ENCODE peak calls at places on chromosomes 3 and 15, in nine cellular contexts. J is tibial nerve, W is GM12878, X is adrenal gland, A is breast epithelium, R is right lobe of liver, V is body of pancreas, S is heart left ventricle, H is suprapubic skin. Z is an unnamed sample.

GRCh38 chr3:177484926-177485325 is 287.6 kb upstream of the TBL1XR1 start:
- DNase-seq in J (no peak), W (no peak), X (no peak), A (no peak), R (no peak), V (no peak), S (no peak), H (no peak), Z (no peak)

GRCh38 chr3:143648708-143649107 is 199.6 kb downstream of the SLC9A9 start:
- DNase-seq in J (no peak), W (no peak), X (no peak), A (no peak), R (no peak), V (no peak), S (no peak), H (no peak), Z (no peak)

GRCh38 chr3:151412989-151413388 is 28.4 kb upstream of the P2RY12 start:
- DNase-seq in J (no peak), W (no peak), X (no peak), A (no peak), R (no peak), V (no peak), S (no peak), H (no peak), Z (no peak)

GRCh38 chr3:107796786-107797185 is 274.0 kb downstream of the BBX start:
- DNase-seq in J (no peak), W (no peak), X (no peak), A (no peak), R (no peak), V (no peak), S (no peak), H (no peak), Z (no peak)

GRCh38 chr3:107512108-107512507 is 10.7 kb upstream of the BBX start:
- DNase-seq in J (no peak), W (no peak), X (no peak), A (no peak), R (no peak), V (no peak), S (no peak), H (no peak), Z (no peak)

GRCh38 chr3:82240322-82240721 is 478.9 kb upstream of the GBE1 start:
- DNase-seq in J (no peak), W (no peak), X (no peak), A (no peak), R (no peak), V (no peak), S (no peak), H (no peak), Z (no peak)

GRCh38 chr3:42264399-42265058 is 1.5 kb downstream of the CCK start:
- DNase-seq in J (no peak), W (no peak), X (no peak), A (peak), R (peak), V (peak), S (no peak), H (peak), Z (no peak)

GRCh38 chr3:21294768-21295167 is 456.2 kb downstream of the ZNF385D start:
- DNase-seq in J (no peak), W (no peak), X (no peak), A (no peak), R (no peak), V (no peak), S (no peak), H (no peak), Z (peak)

GRCh38 chr3:148309390-148310035 is 388.2 kb upstream of the AGTR1 start:
- DNase-seq in J (no peak), W (no peak), X (peak), A (no peak), R (no peak), V (peak), S (no peak), H (no peak), Z (no peak)

DNA sequence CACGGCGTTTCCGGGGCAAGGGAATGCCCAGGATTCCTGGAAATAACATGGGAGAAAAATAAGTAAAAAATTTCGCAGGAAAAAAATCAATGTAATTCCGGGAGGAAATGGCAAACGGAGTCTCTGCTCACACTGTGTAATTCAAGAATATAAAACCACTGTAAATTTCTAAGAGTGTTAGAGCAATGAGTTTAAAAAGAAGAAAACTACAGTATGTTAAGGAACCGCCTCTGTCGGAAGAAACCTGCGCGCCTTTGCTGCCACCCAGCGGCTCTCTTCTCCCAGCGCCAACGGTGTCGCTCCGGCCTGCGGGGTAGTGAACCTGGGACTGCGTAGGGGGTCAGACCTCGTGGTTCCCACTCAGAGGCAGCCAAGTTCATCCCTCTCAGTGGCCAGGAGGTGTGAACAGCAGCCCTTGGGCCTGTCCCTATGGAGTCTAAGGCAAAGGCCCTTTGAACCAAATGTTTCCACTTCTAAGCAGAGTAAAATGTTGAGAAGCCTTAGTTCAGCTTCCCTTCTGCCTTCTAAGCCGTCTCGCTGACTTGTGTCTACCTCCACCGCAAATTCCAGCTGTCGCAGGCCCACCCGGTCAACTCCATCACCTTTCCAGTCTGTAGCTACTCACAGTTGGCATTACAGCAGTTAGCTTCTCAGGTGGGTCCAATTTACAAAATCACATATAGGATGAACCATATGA is 896 bp upstream of the RAB27A start:
- DNase-seq in J (peak), W (no peak), X (peak), A (peak), R (peak), V (peak), S (peak), H (peak), Z (peak)
- TF ChIP-seq POLR2A in J (no peak), W (no peak), X (no peak), A (no peak), R (no peak), V (no peak), S (no peak), H (no peak), Z (no peak)

DNA sequence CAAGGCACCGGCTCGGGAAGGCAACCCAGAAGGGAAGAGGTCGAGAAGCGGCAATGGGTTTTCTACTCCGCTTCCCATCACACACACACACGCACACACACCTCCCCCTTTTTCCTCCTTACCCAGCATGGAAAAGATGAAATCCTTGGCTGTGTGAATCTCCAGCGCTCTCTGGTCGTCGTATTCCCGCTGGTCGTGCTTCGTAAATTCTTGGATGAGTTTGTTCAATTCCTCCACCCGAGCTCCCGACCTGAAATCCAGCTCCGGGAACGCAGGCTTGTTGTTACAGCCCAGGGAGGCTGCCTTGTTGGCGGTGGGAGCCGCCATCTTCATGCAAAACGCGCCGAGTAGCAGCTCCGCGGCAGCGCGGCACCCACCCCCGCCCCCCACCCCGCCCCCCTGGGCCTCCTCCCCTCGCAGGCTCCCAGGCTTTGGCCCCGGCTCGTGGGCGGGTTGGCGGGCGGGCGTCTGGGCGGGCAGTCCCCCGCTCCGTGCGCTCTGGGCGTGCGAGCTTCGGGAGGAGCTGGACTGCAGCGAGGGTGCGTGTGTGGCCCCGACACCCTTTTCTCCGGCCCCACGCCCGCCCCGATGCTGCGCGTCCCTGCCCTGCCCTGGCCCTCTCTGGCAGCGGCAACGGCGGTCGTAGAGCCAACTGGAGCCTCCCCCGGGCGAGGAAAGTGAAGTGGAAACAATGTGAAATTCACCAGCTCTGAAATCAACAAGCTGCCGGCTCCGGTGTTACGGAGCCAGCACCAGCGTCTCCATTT is at the start of gene MB21D2:
- DNase-seq in J (peak), W (no peak), X (peak), A (peak), R (peak), V (peak), S (peak), H (peak), Z (peak)
- TF ChIP-seq POLR2A in J (peak), W (peak), X (peak), A (no peak), R (peak), V (peak), S (no peak), H (peak), Z (peak)

GRCh38 chr3:5006755-5007202 is 27.5 kb downstream of the BHLHE40 start:
- DNase-seq in J (no peak), W (peak), X (no peak), A (no peak), R (no peak), V (no peak), S (no peak), H (peak), Z (no peak)
- TF ChIP-seq POLR2A in J (no peak), W (peak), X (no peak), A (no peak), R (no peak), V (no peak), S (no peak), H (no peak), Z (no peak)

DNA sequence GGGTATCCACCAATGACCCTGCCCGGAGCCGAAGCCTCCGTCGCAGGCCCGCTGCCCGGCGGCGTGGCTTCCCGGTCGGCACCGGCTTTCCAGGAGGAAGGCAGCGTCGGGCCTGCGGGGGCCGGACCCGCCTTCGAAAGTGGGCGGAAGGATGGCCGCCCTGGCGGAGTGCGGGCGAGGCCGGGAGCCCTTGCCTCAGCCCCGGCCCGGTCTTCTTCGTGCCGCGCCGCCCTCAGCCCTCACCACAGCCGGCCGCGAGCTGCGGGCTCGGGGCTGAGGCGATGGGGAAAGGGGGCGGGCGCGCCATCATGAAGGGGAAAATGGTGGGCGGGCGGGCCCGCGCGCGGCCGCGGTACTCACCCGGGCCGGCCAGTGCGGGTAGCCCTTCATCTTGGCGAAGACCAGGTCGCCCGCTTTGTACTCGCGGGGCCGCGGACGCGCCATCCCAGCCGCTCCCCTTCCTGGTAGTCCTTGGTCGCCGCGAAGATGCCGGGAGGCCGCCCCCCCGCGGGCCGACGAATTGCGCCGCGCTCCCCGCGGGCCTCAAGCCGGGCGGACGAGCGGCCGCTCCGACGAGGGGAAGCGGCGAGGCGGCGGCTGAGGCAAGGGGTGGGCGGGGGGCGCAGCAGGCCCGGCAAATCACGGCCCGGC is 527 bp downstream of the HDGFL3 start:
- DNase-seq in J (peak), W (no peak), X (peak), A (no peak), R (peak), V (peak), S (peak), H (no peak), Z (peak)
- TF ChIP-seq POLR2A in J (no peak), W (no peak), X (no peak), A (no peak), R (no peak), V (no peak), S (no peak), H (no peak), Z (no peak)

DNA sequence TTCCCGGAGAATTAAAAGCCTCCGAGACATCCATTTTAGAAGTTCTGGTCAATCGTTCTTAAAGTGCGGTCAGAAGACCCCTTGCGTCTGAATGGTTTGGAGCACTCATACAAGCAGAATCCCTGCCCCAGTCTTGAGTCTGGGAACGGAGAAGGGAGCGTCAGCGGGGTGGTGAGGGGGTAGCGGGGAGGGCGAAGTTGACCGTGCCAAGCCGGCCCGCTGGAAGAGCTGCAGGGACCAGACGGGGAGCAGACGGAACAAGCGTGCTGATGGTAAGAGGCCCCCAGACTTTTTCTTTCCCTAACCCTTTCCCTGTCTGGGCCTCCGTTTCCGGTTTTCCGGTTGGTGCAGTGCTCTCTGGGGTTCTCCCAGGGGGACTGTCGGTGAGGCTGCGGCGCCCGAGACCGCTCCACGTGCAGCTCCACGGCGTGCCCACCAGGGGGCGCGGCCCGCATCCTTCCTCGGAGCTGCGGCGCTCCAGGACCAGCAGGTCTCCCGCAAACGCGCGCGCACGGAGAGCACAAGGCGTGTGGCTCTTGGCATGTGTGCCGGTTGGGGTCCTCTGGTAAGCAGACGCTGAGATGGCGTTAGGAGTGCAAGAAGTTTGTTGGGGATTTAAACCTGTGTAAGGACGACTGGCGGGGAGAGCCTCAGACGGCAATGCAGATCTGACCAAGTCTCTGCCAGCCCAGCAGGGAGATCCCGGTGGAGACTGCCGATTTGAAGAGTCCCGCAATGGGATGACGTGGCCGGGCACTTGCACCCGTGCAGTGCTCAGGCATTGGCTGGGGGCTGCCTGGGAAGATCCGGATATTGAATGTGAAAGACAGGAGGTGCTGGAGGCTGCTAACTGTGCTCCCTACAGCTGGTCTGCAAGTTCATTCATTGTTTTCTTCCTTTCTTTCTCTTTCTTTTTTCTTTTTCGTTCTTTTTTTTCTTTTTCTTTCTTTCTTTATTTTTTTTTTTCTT is 19.2 kb upstream of the CORO2B start:
- DNase-seq in J (peak), W (no peak), X (peak), A (peak), R (peak), V (peak), S (peak), H (peak), Z (peak)
- TF ChIP-seq POLR2A in J (no peak), W (no peak), X (no peak), A (no peak), R (no peak), V (no peak), S (no peak), H (no peak), Z (no peak)